ENCODE peak calls at places on chromosomes 5 and 9, in four cellular contexts. H is GM12878, G is HepG2, C is SK-N-SH. A is an unnamed sample.

GRCh38 chr9:104412238-104412637 is 91.8 kb upstream of the OR13F1 start:
- DNase-seq in H (no peak), G (no peak), C (no peak), A (no peak)

GRCh38 chr9:77161191-77161590 is 16.1 kb upstream of the VPS13A start:
- DNase-seq in H (no peak), G (no peak), C (no peak), A (no peak)

GRCh38 chr5:82365744-82366228 is 87.6 kb upstream of the RPS23 start:
- DNase-seq in H (no peak), G (peak; percentile 87), C (no peak), A (no peak)

GRCh38 chr5:8710426-8710930 is 835.4 kb downstream of the SEMA5A start:
- DNase-seq in H (no peak), G (no peak), C (no peak), A (no peak)

GRCh38 chr9:121253821-121254471 is 14.0 kb upstream of the GSN start:
- DNase-seq in H (no peak), G (no peak), C (no peak), A (no peak)

GRCh38 chr9:8723195-8723594 is 923.6 kb upstream of the DMAC1 start:
- DNase-seq in H (no peak), G (no peak), C (no peak), A (peak; percentile 13)

GRCh38 chr9:99354104-99354503 is 132.0 kb downstream of the SEC61B start:
- DNase-seq in H (no peak), G (no peak), C (no peak), A (no peak)

GRCh38 chr9:98558575-98558974 is 150.2 kb downstream of the GABBR2 start:
- DNase-seq in H (no peak), G (no peak), C (no peak), A (no peak)

GRCh38 chr9:127525426-127526188 is 74.3 kb downstream of the LRSAM1 start:
- DNase-seq in H (no peak), G (peak; percentile 26), C (no peak), A (peak; percentile 46)

GRCh38 chr5:155299342-155300006 is 285.9 kb downstream of the KIF4B start:
- DNase-seq in H (no peak), G (no peak), C (peak; percentile 32), A (no peak)

GRCh38 chr9:137499858-137500661 is 40.9 kb upstream of the NSMF start:
- DNase-seq in H (no peak), G (no peak), C (no peak), A (no peak)

GRCh38 chr5:75330404-75330803 is 6.6 kb upstream of the HMGCR start:
- DNase-seq in H (no peak), G (no peak), C (no peak), A (no peak)

GRCh38 chr9:134895103-134895502 is 14.5 kb downstream of the FCN2 start:
- DNase-seq in H (no peak), G (no peak), C (no peak), A (no peak)

GRCh38 chr9:36717276-36717675 is 144.6 kb downstream of the MELK start:
- DNase-seq in H (no peak), G (no peak), C (no peak), A (no peak)

GRCh38 chr9:16721972-16722371 is 148.5 kb downstream of the BNC2 start:
- DNase-seq in H (no peak), G (no peak), C (no peak), A (no peak)
- TF ChIP-seq FOXM1 in H (no peak), G (no peak), C (no peak), A (no peak)

GRCh38 chr9:129702563-129702962 is 37.1 kb downstream of the PRRX2 start:
- DNase-seq in H (no peak), G (no peak), C (no peak), A (no peak)
- TF ChIP-seq FOXM1 in H (no peak), G (no peak), C (no peak), A (no peak)

DNA sequence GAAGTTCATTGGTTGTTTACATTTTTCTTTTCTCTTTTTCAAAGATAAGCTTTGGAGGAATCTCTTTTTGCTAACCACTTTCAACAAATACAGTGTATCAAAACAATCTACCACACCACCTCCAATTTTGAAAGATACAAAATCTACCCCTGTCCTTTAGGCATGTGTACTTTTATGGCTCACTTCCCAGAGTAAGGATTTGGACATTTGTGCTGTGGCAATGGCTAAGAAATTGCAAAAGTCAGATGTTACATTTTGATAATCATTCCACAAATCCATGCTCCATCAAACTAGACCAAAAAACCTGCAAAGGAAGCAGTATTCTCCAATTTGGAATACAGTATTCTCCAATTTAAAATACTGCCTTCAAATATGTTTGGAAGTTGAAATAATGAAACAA is 204.9 kb downstream of the MCTP1 start:
- DNase-seq in H (no peak), G (no peak), C (no peak), A (no peak)
- TF ChIP-seq FOXM1 in H (no peak), G (no peak), C (no peak), A (no peak)

GRCh38 chr5:145912019-145912418 is 24.4 kb upstream of the SH3RF2 start:
- DNase-seq in H (no peak), G (no peak), C (no peak), A (no peak)

GRCh38 chr5:145908206-145908945 is 28.0 kb upstream of the SH3RF2 start:
- DNase-seq in H (no peak), G (no peak), C (no peak), A (no peak)

GRCh38 chr5:145912594-145912993 is 23.8 kb upstream of the SH3RF2 start:
- DNase-seq in H (no peak), G (no peak), C (no peak), A (no peak)

GRCh38 chr5:145913701-145914100 is 22.7 kb upstream of the SH3RF2 start:
- DNase-seq in H (no peak), G (no peak), C (no peak), A (no peak)

DNA sequence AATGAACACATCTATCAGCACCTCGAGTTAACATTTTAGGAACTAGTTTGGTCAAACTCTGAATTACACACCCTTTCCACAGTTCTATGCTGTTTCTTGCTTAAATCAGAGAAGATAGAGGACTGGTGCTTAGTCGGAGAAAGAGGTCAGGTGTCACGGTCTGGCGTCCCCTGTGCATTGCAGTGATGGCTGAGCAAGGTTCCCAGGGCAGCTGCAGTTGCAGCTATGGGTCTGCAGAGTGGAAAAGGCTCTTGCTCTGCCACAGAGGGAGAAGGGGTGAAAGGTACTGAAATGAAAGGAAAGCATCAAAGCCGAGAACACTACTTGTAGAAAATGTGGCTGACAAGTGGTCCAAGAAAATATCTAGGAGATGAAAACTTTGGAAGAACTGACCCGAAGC is 25.2 kb upstream of the SH3RF2 start:
- DNase-seq in H (no peak), G (no peak), C (no peak), A (no peak)
- TF ChIP-seq FOXM1 in H (no peak), G (no peak), C (no peak), A (no peak)

GRCh38 chr5:124460666-124461065 is 285.8 kb downstream of the ZNF608 start:
- DNase-seq in H (no peak), G (no peak), C (no peak), A (no peak)

GRCh38 chr5:124456244-124456643 is 290.2 kb downstream of the ZNF608 start:
- DNase-seq in H (no peak), G (no peak), C (no peak), A (no peak)

GRCh38 chr5:124457101-124457500 is 289.3 kb downstream of the ZNF608 start:
- DNase-seq in H (no peak), G (no peak), C (no peak), A (no peak)

GRCh38 chr5:124460000-124460399 is 286.4 kb downstream of the ZNF608 start:
- DNase-seq in H (no peak), G (no peak), C (no peak), A (no peak)

GRCh38 chr5:124457901-124458300 is 288.5 kb downstream of the ZNF608 start:
- DNase-seq in H (no peak), G (no peak), C (no peak), A (no peak)
- TF ChIP-seq FOXM1 in H (no peak), G (no peak), C (no peak), A (no peak)

GRCh38 chr9:78239506-78239905 is 3.6 kb downstream of the CEP78 start:
- DNase-seq in H (no peak), G (peak; percentile 62), C (no peak), A (peak; percentile 40)
- TF ChIP-seq FOXM1 in H (no peak), G (no peak), C (no peak), A (no peak)

GRCh38 chr5:43313854-43314457 is 744 bp upstream of the HMGCS1 start:
- DNase-seq in H (no peak), G (no peak), C (no peak), A (no peak)
- TF ChIP-seq FOXM1 in H (no peak), G (no peak), C (no peak), A (no peak)

DNA sequence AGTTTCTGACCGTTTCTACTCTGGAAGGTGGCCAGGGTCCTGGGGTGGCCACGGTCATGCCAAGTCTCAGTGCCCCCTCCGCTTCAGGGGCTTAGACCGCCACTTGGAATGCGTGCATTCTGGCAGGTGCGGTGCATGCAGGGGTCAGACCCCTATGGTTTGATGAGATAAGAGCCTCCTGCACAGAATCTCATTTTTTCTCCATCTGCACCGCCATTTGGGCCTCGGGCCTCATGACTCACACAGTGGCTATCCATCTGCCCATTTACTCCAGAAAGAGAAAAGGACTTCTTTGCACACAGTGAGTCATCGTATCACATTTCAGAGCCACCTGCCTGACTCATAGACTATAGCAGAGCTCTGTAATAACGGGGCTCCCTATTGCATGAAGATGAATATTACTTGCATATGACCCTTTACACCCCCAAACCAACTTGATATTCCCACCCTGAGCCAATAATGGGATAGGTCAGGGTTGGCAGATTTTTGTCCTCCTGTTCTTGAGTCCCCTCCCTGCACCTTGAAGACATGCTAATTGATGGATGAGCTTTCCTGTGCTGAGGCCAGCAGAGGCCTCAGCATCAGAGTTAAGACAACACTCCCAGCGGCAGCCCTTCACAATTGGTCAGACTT is 157.4 kb downstream of the NR3C1 start:
- DNase-seq in H (no peak), G (peak; percentile 64), C (no peak), A (no peak)
- TF ChIP-seq FOXM1 in H (no peak), G (no peak), C (peak; percentile 71), A (no peak)